ENCODE peak calls at places on chromosomes 7 and 10, in eight cellular contexts. Q is astrocyte, F is spleen, L is A549, Y is hepatocyte, A is MM.1S, N is vagina, M is pancreas. G is an unnamed sample.

GRCh38 chr7:157690833-157691382 is 354.1 kb downstream of the DNAJB6 start:
- DNase-seq in Q (peak; percentile 94), F (peak; percentile 59), L (no peak), Y (no peak), A (no peak), N (no peak), M (no peak), G (peak; percentile 21)

GRCh38 chr10:71268247-71268691 is 50.8 kb upstream of the SLC29A3 start:
- DNase-seq in Q (peak; percentile 39), F (no peak), L (peak; percentile 39), Y (peak; percentile 51), A (no peak), N (no peak), M (peak; percentile 22), G (no peak)

GRCh38 chr10:15141136-15142067 is 27.1 kb downstream of the NMT2 start:
- DNase-seq in Q (peak; percentile 56), F (no peak), L (no peak), Y (no peak), A (no peak), N (no peak), M (no peak), G (no peak)

GRCh38 chr7:23067271-23067670 is 38.3 kb upstream of the KLHL7 start:
- DNase-seq in Q (peak; percentile 65), F (no peak), L (no peak), Y (no peak), A (no peak), N (no peak), M (no peak), G (no peak)

GRCh38 chr10:85527610-85528317 is 838.8 kb downstream of the GRID1 start:
- DNase-seq in Q (no peak), F (peak; percentile 74), L (no peak), Y (no peak), A (no peak), N (no peak), M (no peak), G (no peak)

GRCh38 chr7:108063520-108063933 is 60.6 kb upstream of the LAMB1 start:
- DNase-seq in Q (no peak), F (no peak), L (no peak), Y (peak; percentile 33), A (no peak), N (no peak), M (no peak), G (peak; percentile 21)

GRCh38 chr7:50268223-50268622 is 36.3 kb upstream of the IKZF1 start:
- DNase-seq in Q (no peak), F (no peak), L (no peak), Y (no peak), A (no peak), N (no peak), M (no peak), G (no peak)

GRCh38 chr7:66182920-66183319 is 22.2 kb upstream of the TPST1 start:
- DNase-seq in Q (no peak), F (no peak), L (no peak), Y (no peak), A (no peak), N (no peak), M (no peak), G (no peak)

GRCh38 chr7:29277436-29278215 is 83.1 kb downstream of the CHN2 start:
- DNase-seq in Q (no peak), F (no peak), L (no peak), Y (no peak), A (no peak), N (no peak), M (no peak), G (peak; percentile 76)

GRCh38 chr10:83760142-83760541 is 379.2 kb upstream of the GHITM start:
- DNase-seq in Q (no peak), F (no peak), L (no peak), Y (no peak), A (no peak), N (no peak), M (no peak), G (no peak)

GRCh38 chr10:124259139-124259825 is 159.4 kb downstream of the OAT start:
- DNase-seq in Q (no peak), F (peak; percentile 59), L (no peak), Y (no peak), A (peak; percentile 22), N (no peak), M (no peak), G (no peak)

GRCh38 chr10:1454428-1454827 is 282.9 kb downstream of the ADARB2 start:
- DNase-seq in Q (no peak), F (peak; percentile 87), L (no peak), Y (no peak), A (peak; percentile 55), N (no peak), M (no peak), G (no peak)

GRCh38 chr7:110373514-110374258 is 717.2 kb upstream of the LRRN3 start:
- DNase-seq in Q (peak; percentile 11), F (no peak), L (no peak), Y (no peak), A (no peak), N (no peak), M (no peak), G (no peak)

GRCh38 chr10:130935051-130935450 is 376.5 kb downstream of the TCERG1L start:
- DNase-seq in Q (no peak), F (no peak), L (no peak), Y (peak; percentile 52), A (no peak), N (peak; percentile 40), M (no peak), G (no peak)

DNA sequence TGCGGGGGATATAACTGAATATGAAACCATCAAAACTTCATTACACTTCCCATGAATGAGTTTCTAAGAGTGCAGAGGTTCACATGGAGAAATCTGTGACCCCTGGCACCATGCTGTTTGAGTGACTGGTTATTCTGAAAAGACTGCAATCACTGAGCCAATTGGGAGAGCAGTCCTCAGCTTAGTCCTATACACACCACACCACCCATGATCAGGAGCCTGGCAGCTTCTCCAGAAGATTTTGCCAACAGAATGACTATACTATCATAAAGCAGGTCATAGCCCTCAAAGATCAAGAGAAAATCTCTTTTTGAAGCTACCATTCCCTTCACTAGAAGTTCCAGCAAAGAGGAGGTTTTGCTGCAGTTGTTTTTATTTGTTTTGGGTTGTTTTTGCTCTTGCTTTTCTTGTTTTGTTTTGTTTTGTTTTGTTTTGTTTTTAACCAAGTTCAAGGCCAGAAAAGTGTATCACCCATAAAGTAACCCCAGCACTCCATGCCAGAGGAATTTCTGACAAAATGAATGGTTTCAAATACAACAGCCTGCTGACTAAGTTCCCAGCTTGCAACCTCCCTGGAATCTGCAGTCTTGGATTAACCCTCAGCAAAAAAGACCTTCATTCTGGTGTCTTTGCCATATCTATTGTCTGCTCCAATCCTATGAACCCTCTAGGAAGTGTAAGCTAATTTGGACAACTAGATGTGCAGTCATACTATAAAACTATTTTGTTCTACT is 19.7 kb upstream of the HGF start:
- DNase-seq in Q (peak; percentile 18), F (no peak), L (no peak), Y (no peak), A (no peak), N (no peak), M (no peak), G (no peak)
- H3K27ac ChIP-seq in Q (no peak overlapping the region), F (no peak overlapping the region), L (no peak overlapping the region), Y (no peak overlapping the region), A (no peak overlapping the region), N (no peak overlapping the region), M (no peak overlapping the region), G (no peak overlapping the region)

GRCh38 chr7:141481971-141482370 is 69.2 kb upstream of the AGK start:
- DNase-seq in Q (no peak), F (no peak), L (no peak), Y (no peak), A (no peak), N (no peak), M (no peak), G (no peak)

GRCh38 chr7:141480953-141481352 is 70.3 kb upstream of the AGK start:
- DNase-seq in Q (no peak), F (no peak), L (no peak), Y (no peak), A (no peak), N (no peak), M (no peak), G (no peak)

GRCh38 chr7:141475678-141476077 is 75.5 kb upstream of the AGK start:
- DNase-seq in Q (no peak), F (no peak), L (no peak), Y (no peak), A (no peak), N (no peak), M (no peak), G (no peak)

GRCh38 chr7:141478845-141479244 is 72.4 kb upstream of the AGK start:
- DNase-seq in Q (no peak), F (no peak), L (no peak), Y (no peak), A (no peak), N (no peak), M (no peak), G (no peak)

DNA sequence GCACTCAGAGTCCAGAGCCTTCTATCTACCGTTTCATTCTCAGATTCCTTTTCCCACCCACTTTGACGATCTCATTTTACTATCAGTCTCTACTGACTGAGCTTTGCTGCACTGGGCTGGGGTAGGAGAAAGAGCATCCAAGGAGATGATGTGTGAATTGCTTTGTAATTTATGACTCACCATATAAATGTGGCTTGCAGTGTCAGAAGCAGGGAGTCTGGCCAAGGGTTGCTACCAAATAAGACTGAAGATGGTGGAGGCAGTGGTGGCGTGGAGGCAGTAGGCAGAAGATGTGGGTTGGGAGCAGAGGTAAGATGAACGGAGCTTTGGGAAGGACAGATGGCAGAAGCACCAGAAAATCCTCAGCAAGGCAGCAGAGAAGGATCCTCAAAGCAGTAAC is 73.3 kb upstream of the AGK start:
- DNase-seq in Q (peak; percentile 49), F (no peak), L (no peak), Y (no peak), A (no peak), N (no peak), M (no peak), G (no peak)
- H3K4me1 ChIP-seq in Q (no peaks in the 10 kb centered on the region), F (no peaks in the 10 kb centered on the region), L (no peaks in the 10 kb centered on the region), Y (no peaks in the 10 kb centered on the region), A (peaks cover under 1% of the 10 kb centered on the region), N (no peaks in the 10 kb centered on the region), M (no peaks in the 10 kb centered on the region), G (no peaks in the 10 kb centered on the region)

DNA sequence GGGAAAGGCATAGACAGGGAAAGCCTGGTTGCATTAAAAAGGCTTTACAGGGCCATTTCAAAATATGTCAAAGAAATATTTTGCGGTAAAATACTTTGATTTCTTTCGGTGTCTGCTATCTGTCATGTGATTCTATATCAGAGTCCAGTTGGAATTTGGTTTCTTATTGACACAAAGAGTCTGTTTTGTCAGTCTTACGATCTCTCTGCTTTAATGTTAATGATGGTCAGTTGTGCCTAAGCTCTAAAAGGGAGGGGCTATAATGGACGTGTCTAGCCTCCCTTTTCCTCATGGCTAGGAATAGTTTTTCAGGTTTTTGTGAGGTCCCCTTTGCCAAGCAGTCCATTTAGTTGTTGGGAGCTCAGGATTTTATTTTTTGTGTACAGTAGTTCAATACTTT is 31.5 kb downstream of the ORC5 start:
- DNase-seq in Q (no peak), F (no peak), L (no peak), Y (no peak), A (no peak), N (no peak), M (no peak), G (no peak)
- H3K27ac ChIP-seq in Q (no peak overlapping the region), F (no peak overlapping the region), L (no peak overlapping the region), Y (peak overlapping the region; percentile 6), A (no peak overlapping the region), N (no peak overlapping the region), M (no peak overlapping the region), G (no peak overlapping the region)

DNA sequence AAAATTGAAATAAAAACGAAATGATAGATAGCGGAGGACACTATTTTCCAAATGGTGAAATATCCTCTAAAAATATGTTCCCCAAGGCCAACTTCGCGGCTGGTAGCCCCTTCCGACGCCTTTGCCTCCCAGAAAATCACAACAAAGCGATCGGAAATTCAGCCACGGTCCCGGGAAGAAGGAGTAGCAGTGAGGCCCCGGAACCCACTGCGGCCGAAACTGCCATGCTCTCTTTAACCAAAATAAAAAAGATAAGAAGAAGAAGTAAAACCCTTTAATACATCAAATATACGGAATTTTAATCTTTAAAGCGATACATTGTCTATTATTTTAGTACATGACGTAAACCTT is 4.0 kb downstream of the ZNF503 start:
- DNase-seq in Q (no peak), F (no peak), L (no peak), Y (no peak), A (no peak), N (no peak), M (no peak), G (peak; percentile 27)
- H3K4me1 ChIP-seq in Q (peaks cover 6% of the 10 kb centered on the region), F (no peaks in the 10 kb centered on the region), L (peaks cover 8% of the 10 kb centered on the region), Y (no peaks in the 10 kb centered on the region), A (no peaks in the 10 kb centered on the region), N (peaks cover 18% of the 10 kb centered on the region), M (no peaks in the 10 kb centered on the region), G (no peaks in the 10 kb centered on the region)